ENCODE peak calls at places on chromosomes 3 and 15, in ten cellular contexts. C is EL, F is AG10803, D is HEK293T, W is AG09309, V is esophagus squamous epithelium, O is NT2/D1, P is posterior cingulate gyrus, Q is NCI-H510A treated with DMSO at 0.1 percent for 48 hours, X is EH. U is an unnamed sample.

GRCh38 chr3:74592359-74592758 is 22.1 kb downstream of the CNTN3 start:
- DNase-seq in Q (no peak), C (no peak), F (peak; percentile 59), P (no peak), O (no peak), W (no peak), D (no peak), V (no peak), X (peak; percentile 6), U (no peak)

GRCh38 chr3:123098411-123099330 is 31.8 kb downstream of the PDIA5 start:
- DNase-seq in W (no peak), Q (no peak), O (no peak), V (no peak), P (no peak), C (peak; percentile 32), X (peak; percentile 65), F (peak; percentile 82), D (no peak), U (no peak)

GRCh38 chr15:98069256-98069655 is 108.8 kb downstream of the ARRDC4 start:
- DNase-seq in D (no peak), Q (no peak), W (no peak), C (peak; percentile 63), P (no peak), V (no peak), F (peak; percentile 50), O (no peak), X (peak; percentile 77), U (no peak)

GRCh38 chr3:64908292-64908691 is 220.5 kb upstream of the ADAMTS9 start:
- DNase-seq in D (no peak), W (no peak), F (no peak), V (no peak), X (no peak), C (no peak), O (no peak), Q (no peak), P (no peak), U (no peak)

GRCh38 chr3:99321261-99321660 is 317.1 kb upstream of the COL8A1 start:
- DNase-seq in C (no peak), Q (no peak), W (no peak), O (no peak), P (no peak), F (no peak), D (no peak), V (no peak), X (no peak), U (no peak)

GRCh38 chr3:109346099-109346498 is 8.8 kb upstream of the DPPA4 start:
- DNase-seq in P (no peak), F (no peak), Q (no peak), W (no peak), X (no peak), O (no peak), C (no peak), D (no peak), V (no peak), U (no peak)

GRCh38 chr15:77025941-77026411 is 31.1 kb downstream of the PSTPIP1 start:
- DNase-seq in P (no peak), D (no peak), X (no peak), C (no peak), Q (no peak), F (no peak), V (no peak), O (no peak), W (no peak), U (peak; percentile 25)

GRCh38 chr3:1515842-1516241 is 423.0 kb downstream of the CNTN6 start:
- DNase-seq in W (no peak), F (no peak), V (no peak), X (no peak), C (no peak), O (no peak), Q (no peak), D (no peak), P (no peak), U (no peak)

GRCh38 chr3:48412375-48413001 is 17.4 kb downstream of the PLXNB1 start:
- DNase-seq in P (no peak), O (no peak), D (no peak), W (no peak), Q (no peak), V (no peak), C (no peak), X (no peak), F (no peak), U (no peak)

GRCh38 chr3:145807990-145808389 is 353.0 kb downstream of the PLOD2 start:
- DNase-seq in C (peak; percentile 16), F (no peak), V (no peak), X (peak; percentile 16), O (no peak), P (no peak), Q (no peak), D (peak; percentile 33), W (peak; percentile 2), U (no peak)

GRCh38 chr3:55486857-55487375 is at the start of gene WNT5A:
- DNase-seq in D (peak; percentile 45), Q (no peak), V (no peak), P (no peak), O (no peak), W (no peak), C (peak; percentile 71), F (peak; percentile 62), X (peak; percentile 71), U (no peak)

GRCh38 chr15:34719883-34720148 is 35.0 kb downstream of the GJD2 start:
- DNase-seq in V (no peak), Q (no peak), D (no peak), W (no peak), C (no peak), F (no peak), P (no peak), X (no peak), O (no peak), U (no peak)

GRCh38 chr3:98151241-98151640 is 4.0 kb downstream of the OR5H14 start:
- DNase-seq in V (no peak), C (peak; percentile 22), F (no peak), X (no peak), W (no peak), D (no peak), P (no peak), Q (no peak), O (no peak), U (no peak)

GRCh38 chr3:94082412-94082937 is 19.6 kb downstream of the NSUN3 start:
- DNase-seq in O (no peak), Q (no peak), V (no peak), W (no peak), D (no peak), F (no peak), C (no peak), P (no peak), X (no peak), U (no peak)

GRCh38 chr3:129506272-129506742 is 22.1 kb upstream of the RHO start:
- DNase-seq in F (no peak), O (no peak), C (no peak), P (peak; percentile 50), Q (peak; percentile 75), X (no peak), D (no peak), V (no peak), W (no peak), U (no peak)

GRCh38 chr15:83709246-83709645 is 55.3 kb downstream of the ADAMTSL3 start:
- DNase-seq in W (no peak), C (no peak), Q (no peak), O (no peak), V (no peak), P (no peak), D (no peak), F (peak; percentile 48), X (no peak), U (no peak)

GRCh38 chr15:34644061-34644460 is 60.6 kb upstream of the GOLGA8B start:
- DNase-seq in Q (no peak), P (no peak), D (no peak), W (peak; percentile 58), O (no peak), X (peak; percentile 90), C (peak; percentile 87), F (peak; percentile 77), V (no peak), U (no peak)

GRCh38 chr3:42043116-42043796 is 47.9 kb upstream of the TRAK1 start:
- DNase-seq in P (no peak), X (peak; percentile 91), V (no peak), F (peak; percentile 54), W (no peak), O (peak; percentile 92), D (peak; percentile 55), Q (peak; percentile 54), C (peak; percentile 63), U (no peak)

GRCh38 chr3:58383476-58383875 is 50.2 kb downstream of the PDHB start:
- DNase-seq in F (peak; percentile 71), W (no peak), C (peak; percentile 37), Q (no peak), P (no peak), D (no peak), V (no peak), X (peak; percentile 46), O (no peak), U (no peak)

GRCh38 chr15:41661529-41662225 is 1.5 kb downstream of the MGA start:
- DNase-seq in X (peak; percentile 84), V (peak; percentile 41), C (peak; percentile 87), O (peak; percentile 50), F (peak; percentile 74), D (peak; percentile 31), P (peak; percentile 78), W (no peak), Q (peak; percentile 22), U (peak; percentile 70)

GRCh38 chr15:39140060-39140604 is 440.7 kb upstream of the THBS1 start:
- DNase-seq in W (peak; percentile 79), F (peak; percentile 95), P (no peak), X (peak; percentile 99), C (peak; percentile 96), D (no peak), Q (no peak), O (no peak), V (no peak), U (no peak)

GRCh38 chr15:94026458-94026967 is 204.8 kb upstream of the MCTP2 start:
- DNase-seq in X (peak; percentile 46), V (no peak), F (peak; percentile 79), P (no peak), W (no peak), Q (no peak), D (no peak), O (no peak), C (peak; percentile 41), U (no peak)

GRCh38 chr3:157333551-157333991 is 103.1 kb upstream of the PTX3 start:
- DNase-seq in F (peak; percentile 94), O (no peak), V (no peak), D (no peak), C (peak; percentile 79), X (peak; percentile 86), Q (no peak), P (no peak), W (peak; percentile 61), U (no peak)

GRCh38 chr15:61832223-61832622 is 228.0 kb downstream of the VPS13C start:
- DNase-seq in F (no peak), C (no peak), P (no peak), X (no peak), O (no peak), V (no peak), W (no peak), D (no peak), Q (no peak), U (no peak)

GRCh38 chr3:169354774-169355501 is 308.6 kb downstream of the MECOM start:
- DNase-seq in W (no peak), X (no peak), F (no peak), O (no peak), P (no peak), D (no peak), C (no peak), Q (peak; percentile 47), V (no peak), U (no peak)

GRCh38 chr3:111636506-111636905 is 41.4 kb upstream of the ZBED2 start:
- DNase-seq in Q (no peak), D (no peak), F (peak; percentile 21), X (no peak), V (no peak), O (no peak), P (no peak), C (no peak), W (no peak), U (no peak)

GRCh38 chr3:23806322-23807160 is 786 bp downstream of the UBE2E1 start:
- DNase-seq in W (no peak), X (peak; percentile 38), P (peak; percentile 12), O (no peak), C (peak; percentile 24), V (no peak), D (peak; percentile 41), F (no peak), Q (no peak), U (no peak)

GRCh38 chr3:116155830-116156229 is 289.5 kb downstream of the LSAMP start:
- DNase-seq in F (peak; percentile 35), P (no peak), W (no peak), X (no peak), O (no peak), V (no peak), Q (no peak), D (no peak), C (no peak), U (no peak)

U was measured in CD14-positive monocyte.